ENCODE peak calls at places on chromosomes 4 and X, in four cellular contexts. B is sigmoid colon, U is ovary, A is prostate gland. Q is an unnamed sample.

GRCh38 chr4:115770046-115770543 is 656.7 kb upstream of the NDST4 start:
- DNase-seq in A (no peak), B (no peak), U (no peak), Q (no peak)

GRCh38 chrX:107894038-107894437 is 68.4 kb downstream of the MID2 start:
- DNase-seq in U (no peak), B (no peak), A (peak), Q (no peak)

GRCh38 chr4:24778427-24779225 is 16.7 kb upstream of the SOD3 start:
- DNase-seq in U (peak), A (no peak), B (peak), Q (no peak)

GRCh38 chrX:154734101-154734781 is 16.6 kb downstream of the GAB3 start:
- DNase-seq in A (no peak), U (peak), B (no peak), Q (peak)

GRCh38 chrX:9851890-9852289 is 65.7 kb downstream of the SHROOM2 start:
- DNase-seq in A (no peak), B (no peak), U (no peak), Q (no peak)

GRCh38 chr4:188127157-188127874 is 11.9 kb upstream of the TRIML1 start:
- DNase-seq in A (no peak), U (no peak), B (no peak), Q (no peak)

GRCh38 chr4:173794662-173795061 is 264.6 kb upstream of the HAND2 start:
- DNase-seq in U (no peak), B (no peak), A (no peak), Q (no peak)

GRCh38 chr4:111510535-111510934 is 634.7 kb upstream of the FAM241A start:
- DNase-seq in A (no peak), U (no peak), B (no peak), Q (no peak)

GRCh38 chr4:75678965-75679364 is 5.8 kb upstream of the G3BP2 start:
- DNase-seq in A (no peak), B (no peak), U (no peak), Q (no peak)

GRCh38 chr4:109079731-109080130 is 222.7 kb downstream of the COL25A1 start:
- DNase-seq in B (no peak), A (no peak), U (no peak), Q (no peak)

GRCh38 chr4:7170012-7170411 is 22.3 kb upstream of the SORCS2 start:
- DNase-seq in U (no peak), B (no peak), A (no peak), Q (peak)

GRCh38 chr4:16024009-16024408 is 59.8 kb downstream of the PROM1 start:
- DNase-seq in B (no peak), U (no peak), A (no peak), Q (no peak)

GRCh38 chrX:10634681-10635161 is 14.3 kb upstream of the MID1 start:
- DNase-seq in A (no peak), B (no peak), U (no peak), Q (no peak)

GRCh38 chrX:101051549-101052302 is at the start of gene TRMT2B:
- DNase-seq in A (peak), U (peak), B (peak), Q (peak)

GRCh38 chr4:41360214-41360910 is 103.6 kb downstream of the UCHL1 start:
- DNase-seq in B (peak), A (peak), U (peak), Q (peak)

GRCh38 chr4:80206541-80207171 is 9.4 kb downstream of the PRDM8 start:
- DNase-seq in A (no peak), U (no peak), B (peak), Q (no peak)

GRCh38 chrX:16807976-16808542 is 21.8 kb downstream of the TXLNG start:
- DNase-seq in B (no peak), U (no peak), A (no peak), Q (no peak)

GRCh38 chrX:39409246-39409917 is 608.1 kb downstream of the MID1IP1 start:
- DNase-seq in B (no peak), A (no peak), U (no peak), Q (no peak)

GRCh38 chr4:31674313-31674947 is 954.3 kb downstream of the PCDH7 start:
- DNase-seq in B (no peak), U (no peak), A (no peak), Q (no peak)

GRCh38 chr4:98626350-98626749 is 32.1 kb downstream of the TSPAN5 start:
- DNase-seq in U (peak), A (no peak), B (no peak), Q (no peak)

GRCh38 chr4:76429636-76430035 is 5.4 kb upstream of the SHROOM3 start:
- DNase-seq in U (no peak), A (no peak), B (no peak), Q (no peak)

GRCh38 chr4:30600246-30600645 is 119.9 kb upstream of the PCDH7 start:
- DNase-seq in B (no peak), U (no peak), A (no peak), Q (no peak)

GRCh38 chr4:101037938-101038413 is 309.4 kb downstream of the PPP3CA start:
- DNase-seq in B (no peak), A (no peak), U (no peak), Q (no peak)

GRCh38 chrX:88135735-88136134 is 611.3 kb upstream of the CPXCR1 start:
- DNase-seq in A (no peak), U (no peak), B (no peak), Q (no peak)

GRCh38 chr4:68406479-68406859 is 40.8 kb upstream of the TMPRSS11E start:
- DNase-seq in U (no peak), B (no peak), A (no peak), Q (no peak)

GRCh38 chrX:38879631-38880220 is 78.5 kb downstream of the MID1IP1 start:
- DNase-seq in B (peak), A (peak), U (no peak), Q (peak)

GRCh38 chr4:2689825-2690700 is 66.1 kb downstream of the TNIP2 start:
- DNase-seq in B (no peak), A (no peak), U (no peak), Q (peak)

GRCh38 chr4:57199267-57199666 is 89.1 kb upstream of the IGFBP7 start:
- DNase-seq in B (no peak), A (no peak), U (no peak), Q (no peak)

GRCh38 chr4:64729561-64729960 is 320.3 kb upstream of the TECRL start:
- DNase-seq in U (no peak), A (no peak), B (no peak), Q (no peak)

GRCh38 chrX:132114607-132115006 is 13.2 kb downstream of the FRMD7 start:
- DNase-seq in U (no peak), B (no peak), A (no peak), Q (no peak)

GRCh38 chr4:48913346-48913745 is 6.8 kb upstream of the OCIAD2 start:
- DNase-seq in A (no peak), U (no peak), B (peak), Q (no peak)

GRCh38 chr4:77273412-77273811 is 116.4 kb downstream of the CCNG2 start:
- DNase-seq in B (no peak), U (no peak), A (no peak), Q (no peak)

GRCh38 chr4:8215641-8216442 is 16.8 kb downstream of the SH3TC1 start:
- DNase-seq in U (no peak), A (no peak), B (no peak), Q (no peak)

GRCh38 chr4:172725581-172725980 is 443.0 kb upstream of the GALNT7 start:
- DNase-seq in A (no peak), U (no peak), B (no peak), Q (no peak)

GRCh38 chrX:103846395-103846794 is 14.3 kb upstream of the RAB9B start:
- DNase-seq in A (no peak), B (no peak), U (no peak), Q (no peak)

GRCh38 chr4:119028296-119028695 is 107.3 kb upstream of the MYOZ2 start:
- DNase-seq in U (no peak), A (no peak), B (no peak), Q (no peak)

GRCh38 chr4:152735918-152736305 is 43.6 kb downstream of the TIGD4 start:
- DNase-seq in A (no peak), U (no peak), B (no peak), Q (no peak)
- H3K4me3 ChIP-seq in A (no peak), U (no peak), B (no peak), Q (no peak)

GRCh38 chr4:165328101-165328425 is 594 bp downstream of the MSMO1 start:
- DNase-seq in U (no peak), A (no peak), B (no peak), Q (no peak)
- TF ChIP-seq POLR2A in U (no peak), A (no peak), B (no peak), Q (no peak)

GRCh38 chr4:139295317-139296299 is 5.7 kb upstream of the NAA15 start:
- DNase-seq in B (peak), U (peak), A (peak), Q (peak)
- H3K27ac ChIP-seq in B (peak), U (peak), A (peak), Q (peak)

GRCh38 chr4:147088141-147088540 is 142.5 kb upstream of the TTC29 start:
- DNase-seq in U (no peak), B (no peak), A (no peak), Q (no peak)
- H3K4me3 ChIP-seq in U (no peak), B (no peak), A (no peak), Q (no peak)

GRCh38 chr4:151015458-151016344 is 617 bp upstream of the LRBA start:
- DNase-seq in U (peak), B (peak), A (peak), Q (peak)

GRCh38 chr4:151013491-151013890 is 1.6 kb downstream of the LRBA start:
- DNase-seq in U (no peak), B (no peak), A (no peak), Q (no peak)

GRCh38 chr4:151012836-151013235 is 2.2 kb downstream of the LRBA start:
- DNase-seq in A (peak), U (no peak), B (no peak), Q (no peak)

GRCh38 chr4:151013944-151014343 is 1.1 kb downstream of the LRBA start:
- DNase-seq in U (no peak), B (no peak), A (no peak), Q (no peak)

GRCh38 chr4:151014521-151015457 is at the start of gene LRBA:
- DNase-seq in B (peak), U (peak), A (peak), Q (peak)
- TF ChIP-seq POLR2A in B (no peak), U (no peak), A (peak), Q (no peak)

GRCh38 chr4:911221-911751 is 20.8 kb downstream of the GAK start:
- DNase-seq in B (no peak), U (no peak), A (no peak), Q (peak)
- H3K27ac ChIP-seq in B (no peak), U (no peak), A (no peak), Q (no peak)